ENCODE peak calls at places on chromosome 1, in eight cellular contexts. One of them, this sample, is unnamed.
A peak's percentile ranks its signal among the peaks of the same experiment; 100 is the strongest.

GRCh38 chr1:3761296-3762010 is 9.2 kb downstream of the CCDC27 start:
- DNase-seq in ascending aorta: no peak
- DNase-seq in cardiac fibroblast: no peak
- DNase-seq in astrocyte of the spinal cord: no peak
- DNase-seq in ovary: no peak
- DNase-seq in SK-N-SH: no peak
- DNase-seq in neuronal stem cell: no peak
- DNase-seq in Panc1: no peak
- DNase-seq in this sample: no peak

GRCh38 chr1:231694465-231695077 is 68.0 kb downstream of the DISC1 start:
- DNase-seq in ascending aorta: no peak
- DNase-seq in cardiac fibroblast: no peak
- DNase-seq in astrocyte of the spinal cord: no peak
- DNase-seq in ovary: no peak
- DNase-seq in SK-N-SH: peak; percentile 28
- DNase-seq in neuronal stem cell: no peak
- DNase-seq in Panc1: no peak
- DNase-seq in this sample: no peak

GRCh38 chr1:110548381-110548780 is 29.4 kb upstream of the KCNA10 start:
- DNase-seq in ascending aorta: no peak
- DNase-seq in cardiac fibroblast: peak; percentile 5
- DNase-seq in astrocyte of the spinal cord: no peak
- DNase-seq in ovary: no peak
- DNase-seq in SK-N-SH: peak; percentile 51
- DNase-seq in neuronal stem cell: no peak
- DNase-seq in Panc1: peak; percentile 13
- DNase-seq in this sample: no peak

GRCh38 chr1:114340906-114341698 is 169.9 kb downstream of the TRIM33 start:
- DNase-seq in ascending aorta: no peak
- DNase-seq in cardiac fibroblast: no peak
- DNase-seq in astrocyte of the spinal cord: no peak
- DNase-seq in ovary: no peak
- DNase-seq in SK-N-SH: no peak
- DNase-seq in neuronal stem cell: no peak
- DNase-seq in Panc1: no peak
- DNase-seq in this sample: no peak

GRCh38 chr1:99580451-99580850 is 65.5 kb upstream of the PALMD start:
- DNase-seq in ascending aorta: no peak
- DNase-seq in cardiac fibroblast: peak; percentile 65
- DNase-seq in astrocyte of the spinal cord: no peak
- DNase-seq in ovary: no peak
- DNase-seq in SK-N-SH: no peak
- DNase-seq in neuronal stem cell: no peak
- DNase-seq in Panc1: no peak
- DNase-seq in this sample: peak; percentile 86

GRCh38 chr1:121483961-121484424 is 299.2 kb downstream of the SRGAP2C start:
- DNase-seq in ascending aorta: no peak
- DNase-seq in cardiac fibroblast: peak; percentile 79
- DNase-seq in astrocyte of the spinal cord: peak; percentile 41
- DNase-seq in ovary: no peak
- DNase-seq in SK-N-SH: no peak
- DNase-seq in neuronal stem cell: no peak
- DNase-seq in Panc1: no peak
- DNase-seq in this sample: no peak

GRCh38 chr1:226827968-226828513 is 42.4 kb upstream of the PSEN2 start:
- DNase-seq in ascending aorta: peak; percentile 71
- DNase-seq in cardiac fibroblast: peak; percentile 97
- DNase-seq in astrocyte of the spinal cord: peak; percentile 92
- DNase-seq in ovary: peak; percentile 96
- DNase-seq in SK-N-SH: peak; percentile 88
- DNase-seq in neuronal stem cell: peak; percentile 92
- DNase-seq in Panc1: peak; percentile 67
- DNase-seq in this sample: peak; percentile 71

GRCh38 chr1:89271616-89272015 is 1.0 kb downstream of the GBP5 start:
- DNase-seq in ascending aorta: no peak
- DNase-seq in cardiac fibroblast: peak; percentile 71
- DNase-seq in astrocyte of the spinal cord: peak; percentile 78
- DNase-seq in ovary: no peak
- DNase-seq in SK-N-SH: no peak
- DNase-seq in neuronal stem cell: no peak
- DNase-seq in Panc1: no peak
- DNase-seq in this sample: no peak

GRCh38 chr1:58926177-58926576 is 142.3 kb upstream of the JUN start:
- DNase-seq in ascending aorta: no peak
- DNase-seq in cardiac fibroblast: no peak
- DNase-seq in astrocyte of the spinal cord: no peak
- DNase-seq in ovary: no peak
- DNase-seq in SK-N-SH: no peak
- DNase-seq in neuronal stem cell: no peak
- DNase-seq in Panc1: no peak
- DNase-seq in this sample: no peak

GRCh38 chr1:10980094-10980577 is 32.3 kb upstream of the TARDBP start:
- DNase-seq in ascending aorta: peak; percentile 38
- DNase-seq in cardiac fibroblast: peak; percentile 91
- DNase-seq in astrocyte of the spinal cord: peak; percentile 75
- DNase-seq in ovary: peak; percentile 69
- DNase-seq in SK-N-SH: no peak
- DNase-seq in neuronal stem cell: peak; percentile 82
- DNase-seq in Panc1: no peak
- DNase-seq in this sample: no peak

GRCh38 chr1:212566522-212567479 is 41.8 kb upstream of the ATF3 start:
- DNase-seq in ascending aorta: no peak
- DNase-seq in cardiac fibroblast: peak; percentile 64
- DNase-seq in astrocyte of the spinal cord: peak; percentile 78
- DNase-seq in ovary: no peak
- DNase-seq in SK-N-SH: peak; percentile 71
- DNase-seq in neuronal stem cell: no peak
- DNase-seq in Panc1: peak; percentile 24
- DNase-seq in this sample: no peak

GRCh38 chr1:116982319-116983004 is 19.1 kb upstream of the CD101 start:
- DNase-seq in ascending aorta: no peak
- DNase-seq in cardiac fibroblast: no peak
- DNase-seq in astrocyte of the spinal cord: no peak
- DNase-seq in ovary: no peak
- DNase-seq in SK-N-SH: no peak
- DNase-seq in neuronal stem cell: no peak
- DNase-seq in Panc1: no peak
- DNase-seq in this sample: no peak

GRCh38 chr1:204145033-204145504 is 6.8 kb downstream of the ETNK2 start:
- DNase-seq in ascending aorta: no peak
- DNase-seq in cardiac fibroblast: no peak
- DNase-seq in astrocyte of the spinal cord: no peak
- DNase-seq in ovary: no peak
- DNase-seq in SK-N-SH: no peak
- DNase-seq in neuronal stem cell: no peak
- DNase-seq in Panc1: no peak
- DNase-seq in this sample: no peak
- H3K4me3 ChIP-seq in ascending aorta: no peak overlapping the region
- H3K4me3 ChIP-seq in cardiac fibroblast: no peak overlapping the region
- H3K4me3 ChIP-seq in astrocyte of the spinal cord: no peak overlapping the region
- H3K4me3 ChIP-seq in ovary: no peak overlapping the region
- H3K4me3 ChIP-seq in SK-N-SH: no peak overlapping the region
- H3K4me3 ChIP-seq in neuronal stem cell: no peak overlapping the region
- H3K4me3 ChIP-seq in Panc1: no peak overlapping the region
- H3K4me3 ChIP-seq in this sample: no peak overlapping the region

DNA sequence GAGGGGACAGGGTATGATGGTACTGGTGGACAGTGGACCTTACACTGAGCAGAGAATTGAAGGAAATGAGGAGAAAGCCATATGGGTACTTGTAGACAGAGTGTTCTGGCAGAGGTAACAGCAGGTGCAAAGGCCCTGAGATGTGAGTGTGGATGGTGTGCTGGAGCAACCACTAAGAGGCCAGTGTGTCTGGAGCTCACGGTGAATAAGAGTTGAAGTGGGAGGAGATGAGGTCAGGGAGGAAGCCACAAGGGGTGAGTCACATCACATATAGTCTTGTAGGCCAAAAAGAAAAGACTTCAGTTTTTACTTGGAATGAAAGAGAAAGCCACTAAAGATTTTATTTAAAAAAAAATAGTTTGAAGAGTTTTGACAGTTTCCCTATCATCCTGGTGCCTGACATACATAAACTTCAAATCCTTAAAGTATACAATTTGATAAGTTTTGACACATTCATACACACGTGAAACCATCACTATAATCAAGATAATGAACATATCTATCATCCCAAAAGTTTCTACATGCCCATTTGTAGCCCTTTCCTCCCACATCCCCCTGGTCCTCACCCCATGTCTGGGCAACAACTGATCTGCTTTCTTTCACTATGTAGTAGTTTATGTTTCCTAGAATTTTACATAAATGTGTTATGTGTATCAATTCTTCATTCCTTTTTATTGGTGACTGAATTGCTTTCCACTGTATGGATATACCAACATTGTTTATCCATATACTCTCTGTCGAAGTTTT is 148.4 kb downstream of the GPATCH2 start:
- DNase-seq in ascending aorta: no peak
- DNase-seq in cardiac fibroblast: peak; percentile 70
- DNase-seq in astrocyte of the spinal cord: peak; percentile 86
- DNase-seq in ovary: no peak
- DNase-seq in SK-N-SH: no peak
- DNase-seq in neuronal stem cell: no peak
- DNase-seq in Panc1: no peak
- DNase-seq in this sample: no peak
- H3K4me3 ChIP-seq in ascending aorta: no peak overlapping the region
- H3K4me3 ChIP-seq in cardiac fibroblast: no peak overlapping the region
- H3K4me3 ChIP-seq in astrocyte of the spinal cord: no peak overlapping the region
- H3K4me3 ChIP-seq in ovary: no peak overlapping the region
- H3K4me3 ChIP-seq in SK-N-SH: no peak overlapping the region
- H3K4me3 ChIP-seq in neuronal stem cell: no peak overlapping the region
- H3K4me3 ChIP-seq in Panc1: no peak overlapping the region
- H3K4me3 ChIP-seq in this sample: no peak overlapping the region

GRCh38 chr1:90591970-90592356 is 125.1 kb downstream of the BARHL2 start:
- DNase-seq in ascending aorta: no peak
- DNase-seq in cardiac fibroblast: no peak
- DNase-seq in astrocyte of the spinal cord: no peak
- DNase-seq in ovary: no peak
- DNase-seq in SK-N-SH: no peak
- DNase-seq in neuronal stem cell: no peak
- DNase-seq in Panc1: no peak
- DNase-seq in this sample: no peak
- H3K4me3 ChIP-seq in ascending aorta: no peak overlapping the region
- H3K4me3 ChIP-seq in cardiac fibroblast: no peak overlapping the region
- H3K4me3 ChIP-seq in astrocyte of the spinal cord: no peak overlapping the region
- H3K4me3 ChIP-seq in ovary: no peak overlapping the region
- H3K4me3 ChIP-seq in SK-N-SH: no peak overlapping the region
- H3K4me3 ChIP-seq in neuronal stem cell: no peak overlapping the region
- H3K4me3 ChIP-seq in Panc1: no peak overlapping the region
- H3K4me3 ChIP-seq in this sample: no peak overlapping the region

GRCh38 chr1:247857069-247857985 is at the start of gene TRIM58:
- DNase-seq in ascending aorta: no peak
- DNase-seq in cardiac fibroblast: peak; percentile 16
- DNase-seq in astrocyte of the spinal cord: peak; percentile 23
- DNase-seq in ovary: no peak
- DNase-seq in SK-N-SH: peak; percentile 62
- DNase-seq in neuronal stem cell: peak; percentile 46
- DNase-seq in Panc1: no peak
- DNase-seq in this sample: no peak
- H3K4me3 ChIP-seq in ascending aorta: peak within 1 kb of the TSS; percentile 68
- H3K4me3 ChIP-seq in cardiac fibroblast: peak within 1 kb of the TSS; percentile 57
- H3K4me3 ChIP-seq in astrocyte of the spinal cord: peak within 1 kb of the TSS; percentile 46
- H3K4me3 ChIP-seq in ovary: peak within 1 kb of the TSS; percentile 39
- H3K4me3 ChIP-seq in SK-N-SH: peak within 1 kb of the TSS; percentile 47
- H3K4me3 ChIP-seq in neuronal stem cell: no peak within 1 kb of the TSS
- H3K4me3 ChIP-seq in Panc1: no peak within 1 kb of the TSS
- H3K4me3 ChIP-seq in this sample: no peak within 1 kb of the TSS

GRCh38 chr1:62438163-62438562 is 1.3 kb downstream of the USP1 start:
- DNase-seq in ascending aorta: no peak
- DNase-seq in cardiac fibroblast: peak; percentile 8
- DNase-seq in astrocyte of the spinal cord: peak; percentile 15
- DNase-seq in ovary: no peak
- DNase-seq in SK-N-SH: no peak
- DNase-seq in neuronal stem cell: no peak
- DNase-seq in Panc1: no peak
- DNase-seq in this sample: no peak

GRCh38 chr1:62437273-62437945 is 560 bp downstream of the USP1 start:
- DNase-seq in ascending aorta: no peak
- DNase-seq in cardiac fibroblast: peak; percentile 16
- DNase-seq in astrocyte of the spinal cord: peak; percentile 19
- DNase-seq in ovary: no peak
- DNase-seq in SK-N-SH: no peak
- DNase-seq in neuronal stem cell: peak; percentile 18
- DNase-seq in Panc1: no peak
- DNase-seq in this sample: no peak

GRCh38 chr1:62435231-62436038 is 1.4 kb upstream of the USP1 start:
- DNase-seq in ascending aorta: no peak
- DNase-seq in cardiac fibroblast: no peak
- DNase-seq in astrocyte of the spinal cord: no peak
- DNase-seq in ovary: peak; percentile 43
- DNase-seq in SK-N-SH: no peak
- DNase-seq in neuronal stem cell: no peak
- DNase-seq in Panc1: no peak
- DNase-seq in this sample: no peak

GRCh38 chr1:62436039-62436465 is 797 bp upstream of the USP1 start:
- DNase-seq in ascending aorta: no peak
- DNase-seq in cardiac fibroblast: no peak
- DNase-seq in astrocyte of the spinal cord: no peak
- DNase-seq in ovary: peak; percentile 98
- DNase-seq in SK-N-SH: no peak
- DNase-seq in neuronal stem cell: no peak
- DNase-seq in Panc1: peak; percentile 98
- DNase-seq in this sample: no peak

GRCh38 chr1:62436466-62437272 is at the start of gene USP1:
- DNase-seq in ascending aorta: peak; percentile 98
- DNase-seq in cardiac fibroblast: peak; percentile 100
- DNase-seq in astrocyte of the spinal cord: peak; percentile 100
- DNase-seq in ovary: peak; percentile 98
- DNase-seq in SK-N-SH: peak; percentile 95
- DNase-seq in neuronal stem cell: peak; percentile 99
- DNase-seq in Panc1: peak; percentile 98
- DNase-seq in this sample: peak; percentile 99
- H3K4me3 ChIP-seq in ascending aorta: peak within 1 kb of the TSS; percentile 95
- H3K4me3 ChIP-seq in cardiac fibroblast: peak within 1 kb of the TSS; percentile 89
- H3K4me3 ChIP-seq in astrocyte of the spinal cord: peak within 1 kb of the TSS; percentile 92
- H3K4me3 ChIP-seq in ovary: peak within 1 kb of the TSS; percentile 88
- H3K4me3 ChIP-seq in SK-N-SH: peak within 1 kb of the TSS; percentile 94
- H3K4me3 ChIP-seq in neuronal stem cell: peak within 1 kb of the TSS; percentile 75
- H3K4me3 ChIP-seq in Panc1: peak within 1 kb of the TSS; percentile 95
- H3K4me3 ChIP-seq in this sample: peak within 1 kb of the TSS; percentile 83

DNA sequence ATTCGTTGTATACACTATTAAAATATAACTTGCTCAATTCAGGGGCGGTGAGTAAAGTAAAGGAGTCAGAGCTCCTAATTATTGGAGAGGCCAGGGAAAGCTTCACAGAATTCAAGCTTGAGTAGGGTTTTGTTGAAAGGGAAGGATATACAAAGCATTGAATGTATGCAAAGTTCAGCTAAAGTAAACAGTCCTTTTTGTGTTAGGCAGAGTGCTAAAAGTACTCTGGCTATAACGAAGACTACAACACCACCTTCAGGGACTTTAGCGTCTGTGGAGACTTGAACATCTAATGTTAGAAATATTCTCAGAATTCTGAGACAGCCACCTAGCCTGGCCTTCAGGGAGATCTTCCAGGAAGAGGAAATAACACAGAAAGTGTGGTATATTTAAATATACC is 1.1 kb downstream of the FALEC start:
- DNase-seq in ascending aorta: no peak
- DNase-seq in cardiac fibroblast: peak; percentile 24
- DNase-seq in astrocyte of the spinal cord: peak; percentile 19
- DNase-seq in ovary: no peak
- DNase-seq in SK-N-SH: no peak
- DNase-seq in neuronal stem cell: no peak
- DNase-seq in Panc1: no peak
- DNase-seq in this sample: no peak
- H3K4me3 ChIP-seq in ascending aorta: no peak overlapping the region
- H3K4me3 ChIP-seq in cardiac fibroblast: no peak overlapping the region
- H3K4me3 ChIP-seq in astrocyte of the spinal cord: peak overlapping the region; percentile 57
- H3K4me3 ChIP-seq in ovary: peak overlapping the region; percentile 60
- H3K4me3 ChIP-seq in SK-N-SH: peak overlapping the region; percentile 70
- H3K4me3 ChIP-seq in neuronal stem cell: peak overlapping the region; percentile 82
- H3K4me3 ChIP-seq in Panc1: peak overlapping the region; percentile 74
- H3K4me3 ChIP-seq in this sample: peak overlapping the region; percentile 40

This sample was measured in RWPE2.